ENCODE peak calls at places on chromosome 22, in ten cellular contexts. One of them, this sample, is unnamed.

GRCh38 chr22:25403284-25403606 is 161.2 kb upstream of the GRK3 start:
- DNase-seq in immature natural killer cell: no peak
- DNase-seq in renal cortical epithelial cell: no peak
- DNase-seq in stimulated activated CD4-positive, alpha-beta T cell treated with anti-CD3 and anti-CD28 coated beads, Interleukin-2, amount 100 ng/mL, for 48 hours: no peak
- DNase-seq in T-helper 17 cell: no peak
- DNase-seq in KBM-7: no peak
- DNase-seq in nucleus accumbens: no peak
- DNase-seq in stimulated activated CD8-positive, alpha-beta memory T cell treated with anti-CD3 and anti-CD28 coated beads, Interleukin-4, amount 100 ng/mL, for 4 hours: no peak
- DNase-seq in fibroblast of pulmonary artery: no peak
- DNase-seq in activated T-cell treated with anti-CD3 and anti-CD28 coated beads, Interleukin-2, amount 50 U/mL, for 24 hours: no peak
- DNase-seq in this sample: no peak

GRCh38 chr22:41380993-41381328 is 781 bp upstream of the TEF start:
- DNase-seq in immature natural killer cell: no peak
- DNase-seq in renal cortical epithelial cell: peak
- DNase-seq in stimulated activated CD4-positive, alpha-beta T cell treated with anti-CD3 and anti-CD28 coated beads, Interleukin-2, amount 100 ng/mL, for 48 hours: no peak
- DNase-seq in T-helper 17 cell: no peak
- DNase-seq in KBM-7: no peak
- DNase-seq in nucleus accumbens: no peak
- DNase-seq in stimulated activated CD8-positive, alpha-beta memory T cell treated with anti-CD3 and anti-CD28 coated beads, Interleukin-4, amount 100 ng/mL, for 4 hours: no peak
- DNase-seq in fibroblast of pulmonary artery: peak
- DNase-seq in activated T-cell treated with anti-CD3 and anti-CD28 coated beads, Interleukin-2, amount 50 U/mL, for 24 hours: no peak
- DNase-seq in this sample: no peak

GRCh38 chr22:16609548-16610261 is 17.1 kb upstream of the CCT8L2 start:
- DNase-seq in immature natural killer cell: no peak
- DNase-seq in renal cortical epithelial cell: no peak
- DNase-seq in stimulated activated CD4-positive, alpha-beta T cell treated with anti-CD3 and anti-CD28 coated beads, Interleukin-2, amount 100 ng/mL, for 48 hours: no peak
- DNase-seq in T-helper 17 cell: no peak
- DNase-seq in KBM-7: no peak
- DNase-seq in nucleus accumbens: no peak
- DNase-seq in stimulated activated CD8-positive, alpha-beta memory T cell treated with anti-CD3 and anti-CD28 coated beads, Interleukin-4, amount 100 ng/mL, for 4 hours: no peak
- DNase-seq in fibroblast of pulmonary artery: no peak
- DNase-seq in activated T-cell treated with anti-CD3 and anti-CD28 coated beads, Interleukin-2, amount 50 U/mL, for 24 hours: no peak
- DNase-seq in this sample: no peak

GRCh38 chr22:19291218-19291579 is 320 bp downstream of the CLTCL1 start:
- DNase-seq in immature natural killer cell: no peak
- DNase-seq in renal cortical epithelial cell: no peak
- DNase-seq in stimulated activated CD4-positive, alpha-beta T cell treated with anti-CD3 and anti-CD28 coated beads, Interleukin-2, amount 100 ng/mL, for 48 hours: no peak
- DNase-seq in T-helper 17 cell: peak
- DNase-seq in KBM-7: no peak
- DNase-seq in nucleus accumbens: peak
- DNase-seq in stimulated activated CD8-positive, alpha-beta memory T cell treated with anti-CD3 and anti-CD28 coated beads, Interleukin-4, amount 100 ng/mL, for 4 hours: no peak
- DNase-seq in fibroblast of pulmonary artery: peak
- DNase-seq in activated T-cell treated with anti-CD3 and anti-CD28 coated beads, Interleukin-2, amount 50 U/mL, for 24 hours: no peak
- DNase-seq in this sample: no peak

GRCh38 chr22:36546932-36547331 is 18.0 kb upstream of the EIF3D start:
- DNase-seq in immature natural killer cell: no peak
- DNase-seq in renal cortical epithelial cell: peak
- DNase-seq in stimulated activated CD4-positive, alpha-beta T cell treated with anti-CD3 and anti-CD28 coated beads, Interleukin-2, amount 100 ng/mL, for 48 hours: no peak
- DNase-seq in T-helper 17 cell: no peak
- DNase-seq in KBM-7: no peak
- DNase-seq in nucleus accumbens: no peak
- DNase-seq in stimulated activated CD8-positive, alpha-beta memory T cell treated with anti-CD3 and anti-CD28 coated beads, Interleukin-4, amount 100 ng/mL, for 4 hours: no peak
- DNase-seq in fibroblast of pulmonary artery: peak
- DNase-seq in activated T-cell treated with anti-CD3 and anti-CD28 coated beads, Interleukin-2, amount 50 U/mL, for 24 hours: no peak
- DNase-seq in this sample: no peak

GRCh38 chr22:46065733-46066454 is 84.4 kb upstream of the PPARA start:
- DNase-seq in immature natural killer cell: no peak
- DNase-seq in renal cortical epithelial cell: no peak
- DNase-seq in stimulated activated CD4-positive, alpha-beta T cell treated with anti-CD3 and anti-CD28 coated beads, Interleukin-2, amount 100 ng/mL, for 48 hours: no peak
- DNase-seq in T-helper 17 cell: no peak
- DNase-seq in KBM-7: peak
- DNase-seq in nucleus accumbens: no peak
- DNase-seq in stimulated activated CD8-positive, alpha-beta memory T cell treated with anti-CD3 and anti-CD28 coated beads, Interleukin-4, amount 100 ng/mL, for 4 hours: no peak
- DNase-seq in fibroblast of pulmonary artery: no peak
- DNase-seq in activated T-cell treated with anti-CD3 and anti-CD28 coated beads, Interleukin-2, amount 50 U/mL, for 24 hours: no peak
- DNase-seq in this sample: no peak

GRCh38 chr22:26485013-26485412 is 1.3 kb downstream of the SRRD start:
- DNase-seq in immature natural killer cell: no peak
- DNase-seq in renal cortical epithelial cell: no peak
- DNase-seq in stimulated activated CD4-positive, alpha-beta T cell treated with anti-CD3 and anti-CD28 coated beads, Interleukin-2, amount 100 ng/mL, for 48 hours: no peak
- DNase-seq in T-helper 17 cell: no peak
- DNase-seq in KBM-7: no peak
- DNase-seq in nucleus accumbens: no peak
- DNase-seq in stimulated activated CD8-positive, alpha-beta memory T cell treated with anti-CD3 and anti-CD28 coated beads, Interleukin-4, amount 100 ng/mL, for 4 hours: no peak
- DNase-seq in fibroblast of pulmonary artery: no peak
- DNase-seq in activated T-cell treated with anti-CD3 and anti-CD28 coated beads, Interleukin-2, amount 50 U/mL, for 24 hours: no peak
- DNase-seq in this sample: no peak

GRCh38 chr22:40176921-40177737 is 596 bp upstream of the TNRC6B start:
- DNase-seq in immature natural killer cell: peak
- DNase-seq in renal cortical epithelial cell: peak
- DNase-seq in stimulated activated CD4-positive, alpha-beta T cell treated with anti-CD3 and anti-CD28 coated beads, Interleukin-2, amount 100 ng/mL, for 48 hours: peak
- DNase-seq in T-helper 17 cell: peak
- DNase-seq in KBM-7: peak
- DNase-seq in nucleus accumbens: no peak
- DNase-seq in stimulated activated CD8-positive, alpha-beta memory T cell treated with anti-CD3 and anti-CD28 coated beads, Interleukin-4, amount 100 ng/mL, for 4 hours: peak
- DNase-seq in fibroblast of pulmonary artery: peak
- DNase-seq in activated T-cell treated with anti-CD3 and anti-CD28 coated beads, Interleukin-2, amount 50 U/mL, for 24 hours: peak
- DNase-seq in this sample: peak

GRCh38 chr22:38564669-38565068 is 5.3 kb downstream of the DMC1 start:
- DNase-seq in immature natural killer cell: no peak
- DNase-seq in renal cortical epithelial cell: no peak
- DNase-seq in stimulated activated CD4-positive, alpha-beta T cell treated with anti-CD3 and anti-CD28 coated beads, Interleukin-2, amount 100 ng/mL, for 48 hours: no peak
- DNase-seq in T-helper 17 cell: no peak
- DNase-seq in KBM-7: no peak
- DNase-seq in nucleus accumbens: no peak
- DNase-seq in stimulated activated CD8-positive, alpha-beta memory T cell treated with anti-CD3 and anti-CD28 coated beads, Interleukin-4, amount 100 ng/mL, for 4 hours: no peak
- DNase-seq in fibroblast of pulmonary artery: no peak
- DNase-seq in activated T-cell treated with anti-CD3 and anti-CD28 coated beads, Interleukin-2, amount 50 U/mL, for 24 hours: no peak
- DNase-seq in this sample: no peak

GRCh38 chr22:23072911-23073491 is 2.7 kb downstream of the GNAZ start:
- DNase-seq in immature natural killer cell: no peak
- DNase-seq in renal cortical epithelial cell: peak
- DNase-seq in stimulated activated CD4-positive, alpha-beta T cell treated with anti-CD3 and anti-CD28 coated beads, Interleukin-2, amount 100 ng/mL, for 48 hours: no peak
- DNase-seq in T-helper 17 cell: no peak
- DNase-seq in KBM-7: no peak
- DNase-seq in nucleus accumbens: no peak
- DNase-seq in stimulated activated CD8-positive, alpha-beta memory T cell treated with anti-CD3 and anti-CD28 coated beads, Interleukin-4, amount 100 ng/mL, for 4 hours: no peak
- DNase-seq in fibroblast of pulmonary artery: no peak
- DNase-seq in activated T-cell treated with anti-CD3 and anti-CD28 coated beads, Interleukin-2, amount 50 U/mL, for 24 hours: no peak
- DNase-seq in this sample: no peak

GRCh38 chr22:22576989-22577427 is 17.9 kb upstream of the PRAME start:
- DNase-seq in immature natural killer cell: no peak
- DNase-seq in renal cortical epithelial cell: no peak
- DNase-seq in stimulated activated CD4-positive, alpha-beta T cell treated with anti-CD3 and anti-CD28 coated beads, Interleukin-2, amount 100 ng/mL, for 48 hours: no peak
- DNase-seq in T-helper 17 cell: no peak
- DNase-seq in KBM-7: no peak
- DNase-seq in nucleus accumbens: no peak
- DNase-seq in stimulated activated CD8-positive, alpha-beta memory T cell treated with anti-CD3 and anti-CD28 coated beads, Interleukin-4, amount 100 ng/mL, for 4 hours: no peak
- DNase-seq in fibroblast of pulmonary artery: no peak
- DNase-seq in activated T-cell treated with anti-CD3 and anti-CD28 coated beads, Interleukin-2, amount 50 U/mL, for 24 hours: no peak
- DNase-seq in this sample: no peak

GRCh38 chr22:45170001-45170466 is 6.3 kb downstream of the NUP50 start:
- DNase-seq in immature natural killer cell: no peak
- DNase-seq in renal cortical epithelial cell: no peak
- DNase-seq in stimulated activated CD4-positive, alpha-beta T cell treated with anti-CD3 and anti-CD28 coated beads, Interleukin-2, amount 100 ng/mL, for 48 hours: no peak
- DNase-seq in T-helper 17 cell: no peak
- DNase-seq in KBM-7: no peak
- DNase-seq in nucleus accumbens: no peak
- DNase-seq in stimulated activated CD8-positive, alpha-beta memory T cell treated with anti-CD3 and anti-CD28 coated beads, Interleukin-4, amount 100 ng/mL, for 4 hours: no peak
- DNase-seq in fibroblast of pulmonary artery: no peak
- DNase-seq in activated T-cell treated with anti-CD3 and anti-CD28 coated beads, Interleukin-2, amount 50 U/mL, for 24 hours: peak
- DNase-seq in this sample: no peak

GRCh38 chr22:44165286-44165874 is 15.3 kb upstream of the PARVG start:
- DNase-seq in immature natural killer cell: no peak
- DNase-seq in renal cortical epithelial cell: no peak
- DNase-seq in stimulated activated CD4-positive, alpha-beta T cell treated with anti-CD3 and anti-CD28 coated beads, Interleukin-2, amount 100 ng/mL, for 48 hours: no peak
- DNase-seq in T-helper 17 cell: no peak
- DNase-seq in KBM-7: no peak
- DNase-seq in nucleus accumbens: no peak
- DNase-seq in stimulated activated CD8-positive, alpha-beta memory T cell treated with anti-CD3 and anti-CD28 coated beads, Interleukin-4, amount 100 ng/mL, for 4 hours: no peak
- DNase-seq in fibroblast of pulmonary artery: no peak
- DNase-seq in activated T-cell treated with anti-CD3 and anti-CD28 coated beads, Interleukin-2, amount 50 U/mL, for 24 hours: no peak
- DNase-seq in this sample: no peak

GRCh38 chr22:49372530-49373288 is 455.0 kb downstream of the BRD1 start:
- DNase-seq in immature natural killer cell: no peak
- DNase-seq in renal cortical epithelial cell: no peak
- DNase-seq in stimulated activated CD4-positive, alpha-beta T cell treated with anti-CD3 and anti-CD28 coated beads, Interleukin-2, amount 100 ng/mL, for 48 hours: no peak
- DNase-seq in T-helper 17 cell: no peak
- DNase-seq in KBM-7: no peak
- DNase-seq in nucleus accumbens: peak
- DNase-seq in stimulated activated CD8-positive, alpha-beta memory T cell treated with anti-CD3 and anti-CD28 coated beads, Interleukin-4, amount 100 ng/mL, for 4 hours: no peak
- DNase-seq in fibroblast of pulmonary artery: no peak
- DNase-seq in activated T-cell treated with anti-CD3 and anti-CD28 coated beads, Interleukin-2, amount 50 U/mL, for 24 hours: no peak
- DNase-seq in this sample: no peak

GRCh38 chr22:49964493-49965290 is 4.1 kb downstream of the PIM3 start:
- DNase-seq in immature natural killer cell: no peak
- DNase-seq in renal cortical epithelial cell: no peak
- DNase-seq in stimulated activated CD4-positive, alpha-beta T cell treated with anti-CD3 and anti-CD28 coated beads, Interleukin-2, amount 100 ng/mL, for 48 hours: no peak
- DNase-seq in T-helper 17 cell: peak
- DNase-seq in KBM-7: no peak
- DNase-seq in nucleus accumbens: no peak
- DNase-seq in stimulated activated CD8-positive, alpha-beta memory T cell treated with anti-CD3 and anti-CD28 coated beads, Interleukin-4, amount 100 ng/mL, for 4 hours: no peak
- DNase-seq in fibroblast of pulmonary artery: no peak
- DNase-seq in activated T-cell treated with anti-CD3 and anti-CD28 coated beads, Interleukin-2, amount 50 U/mL, for 24 hours: peak
- DNase-seq in this sample: no peak

GRCh38 chr22:46089426-46090041 is 60.8 kb upstream of the PPARA start:
- DNase-seq in immature natural killer cell: no peak
- DNase-seq in renal cortical epithelial cell: no peak
- DNase-seq in stimulated activated CD4-positive, alpha-beta T cell treated with anti-CD3 and anti-CD28 coated beads, Interleukin-2, amount 100 ng/mL, for 48 hours: no peak
- DNase-seq in T-helper 17 cell: no peak
- DNase-seq in KBM-7: no peak
- DNase-seq in nucleus accumbens: no peak
- DNase-seq in stimulated activated CD8-positive, alpha-beta memory T cell treated with anti-CD3 and anti-CD28 coated beads, Interleukin-4, amount 100 ng/mL, for 4 hours: no peak
- DNase-seq in fibroblast of pulmonary artery: no peak
- DNase-seq in activated T-cell treated with anti-CD3 and anti-CD28 coated beads, Interleukin-2, amount 50 U/mL, for 24 hours: no peak
- DNase-seq in this sample: no peak

GRCh38 chr22:37771702-37772427 is 35.9 kb upstream of the GCAT start:
- DNase-seq in immature natural killer cell: peak
- DNase-seq in renal cortical epithelial cell: no peak
- DNase-seq in stimulated activated CD4-positive, alpha-beta T cell treated with anti-CD3 and anti-CD28 coated beads, Interleukin-2, amount 100 ng/mL, for 48 hours: no peak
- DNase-seq in T-helper 17 cell: no peak
- DNase-seq in KBM-7: no peak
- DNase-seq in nucleus accumbens: no peak
- DNase-seq in stimulated activated CD8-positive, alpha-beta memory T cell treated with anti-CD3 and anti-CD28 coated beads, Interleukin-4, amount 100 ng/mL, for 4 hours: no peak
- DNase-seq in fibroblast of pulmonary artery: no peak
- DNase-seq in activated T-cell treated with anti-CD3 and anti-CD28 coated beads, Interleukin-2, amount 50 U/mL, for 24 hours: no peak
- DNase-seq in this sample: no peak

GRCh38 chr22:46064966-46065666 is 85.2 kb upstream of the PPARA start:
- DNase-seq in immature natural killer cell: no peak
- DNase-seq in renal cortical epithelial cell: no peak
- DNase-seq in stimulated activated CD4-positive, alpha-beta T cell treated with anti-CD3 and anti-CD28 coated beads, Interleukin-2, amount 100 ng/mL, for 48 hours: no peak
- DNase-seq in T-helper 17 cell: no peak
- DNase-seq in KBM-7: peak
- DNase-seq in nucleus accumbens: no peak
- DNase-seq in stimulated activated CD8-positive, alpha-beta memory T cell treated with anti-CD3 and anti-CD28 coated beads, Interleukin-4, amount 100 ng/mL, for 4 hours: no peak
- DNase-seq in fibroblast of pulmonary artery: no peak
- DNase-seq in activated T-cell treated with anti-CD3 and anti-CD28 coated beads, Interleukin-2, amount 50 U/mL, for 24 hours: no peak
- DNase-seq in this sample: no peak

GRCh38 chr22:30251661-30252226 is 5.2 kb upstream of the LIF start:
- DNase-seq in immature natural killer cell: no peak
- DNase-seq in renal cortical epithelial cell: peak
- DNase-seq in stimulated activated CD4-positive, alpha-beta T cell treated with anti-CD3 and anti-CD28 coated beads, Interleukin-2, amount 100 ng/mL, for 48 hours: no peak
- DNase-seq in T-helper 17 cell: no peak
- DNase-seq in KBM-7: no peak
- DNase-seq in nucleus accumbens: no peak
- DNase-seq in stimulated activated CD8-positive, alpha-beta memory T cell treated with anti-CD3 and anti-CD28 coated beads, Interleukin-4, amount 100 ng/mL, for 4 hours: no peak
- DNase-seq in fibroblast of pulmonary artery: peak
- DNase-seq in activated T-cell treated with anti-CD3 and anti-CD28 coated beads, Interleukin-2, amount 50 U/mL, for 24 hours: no peak
- DNase-seq in this sample: no peak

GRCh38 chr22:38040953-38041759 is 16.0 kb upstream of the PICK1 start:
- DNase-seq in immature natural killer cell: no peak
- DNase-seq in renal cortical epithelial cell: no peak
- DNase-seq in stimulated activated CD4-positive, alpha-beta T cell treated with anti-CD3 and anti-CD28 coated beads, Interleukin-2, amount 100 ng/mL, for 48 hours: no peak
- DNase-seq in T-helper 17 cell: no peak
- DNase-seq in KBM-7: no peak
- DNase-seq in nucleus accumbens: no peak
- DNase-seq in stimulated activated CD8-positive, alpha-beta memory T cell treated with anti-CD3 and anti-CD28 coated beads, Interleukin-4, amount 100 ng/mL, for 4 hours: no peak
- DNase-seq in fibroblast of pulmonary artery: no peak
- DNase-seq in activated T-cell treated with anti-CD3 and anti-CD28 coated beads, Interleukin-2, amount 50 U/mL, for 24 hours: no peak
- DNase-seq in this sample: no peak

GRCh38 chr22:46077669-46078099 is 72.6 kb upstream of the PPARA start:
- DNase-seq in immature natural killer cell: no peak
- DNase-seq in renal cortical epithelial cell: no peak
- DNase-seq in stimulated activated CD4-positive, alpha-beta T cell treated with anti-CD3 and anti-CD28 coated beads, Interleukin-2, amount 100 ng/mL, for 48 hours: no peak
- DNase-seq in T-helper 17 cell: no peak
- DNase-seq in KBM-7: no peak
- DNase-seq in nucleus accumbens: no peak
- DNase-seq in stimulated activated CD8-positive, alpha-beta memory T cell treated with anti-CD3 and anti-CD28 coated beads, Interleukin-4, amount 100 ng/mL, for 4 hours: no peak
- DNase-seq in fibroblast of pulmonary artery: no peak
- DNase-seq in activated T-cell treated with anti-CD3 and anti-CD28 coated beads, Interleukin-2, amount 50 U/mL, for 24 hours: no peak
- DNase-seq in this sample: no peak

GRCh38 chr22:21865041-21865440 is 2.4 kb downstream of the MAPK1 start:
- DNase-seq in immature natural killer cell: no peak
- DNase-seq in renal cortical epithelial cell: peak
- DNase-seq in stimulated activated CD4-positive, alpha-beta T cell treated with anti-CD3 and anti-CD28 coated beads, Interleukin-2, amount 100 ng/mL, for 48 hours: peak
- DNase-seq in T-helper 17 cell: no peak
- DNase-seq in KBM-7: no peak
- DNase-seq in nucleus accumbens: no peak
- DNase-seq in stimulated activated CD8-positive, alpha-beta memory T cell treated with anti-CD3 and anti-CD28 coated beads, Interleukin-4, amount 100 ng/mL, for 4 hours: no peak
- DNase-seq in fibroblast of pulmonary artery: peak
- DNase-seq in activated T-cell treated with anti-CD3 and anti-CD28 coated beads, Interleukin-2, amount 50 U/mL, for 24 hours: no peak
- DNase-seq in this sample: no peak